ENCODE peak calls at places on chromosomes 7 and 10, in eight cellular contexts. One of them, this sample, is unnamed.

GRCh38 chr10:17527530-17528146 is 73.2 kb upstream of the ST8SIA6 start:
- DNase-seq in HepG2: no peak
- DNase-seq in transverse colon: no peak
- DNase-seq in A549: peak
- DNase-seq in uterus: no peak
- DNase-seq in thyroid gland: no peak
- DNase-seq in sigmoid colon: no peak
- DNase-seq in spleen: no peak
- DNase-seq in this sample: no peak

GRCh38 chr7:50782376-50783208 is at the start of gene GRB10:
- DNase-seq in HepG2: no peak
- DNase-seq in transverse colon: no peak
- DNase-seq in A549: no peak
- DNase-seq in uterus: peak
- DNase-seq in thyroid gland: peak
- DNase-seq in sigmoid colon: peak
- DNase-seq in spleen: no peak
- DNase-seq in this sample: peak

GRCh38 chr10:102334106-102334505 is 61.4 kb upstream of the NFKB2 start:
- DNase-seq in HepG2: no peak
- DNase-seq in transverse colon: no peak
- DNase-seq in A549: no peak
- DNase-seq in uterus: no peak
- DNase-seq in thyroid gland: peak
- DNase-seq in sigmoid colon: no peak
- DNase-seq in spleen: no peak
- DNase-seq in this sample: no peak

GRCh38 chr10:132570771-132571564 is 33.4 kb downstream of the INPP5A start:
- DNase-seq in HepG2: no peak
- DNase-seq in transverse colon: peak
- DNase-seq in A549: no peak
- DNase-seq in uterus: no peak
- DNase-seq in thyroid gland: peak
- DNase-seq in sigmoid colon: no peak
- DNase-seq in spleen: peak
- DNase-seq in this sample: no peak

GRCh38 chr10:26969145-26969926 is 108.6 kb upstream of the ABI1 start:
- DNase-seq in HepG2: no peak
- DNase-seq in transverse colon: no peak
- DNase-seq in A549: no peak
- DNase-seq in uterus: no peak
- DNase-seq in thyroid gland: no peak
- DNase-seq in sigmoid colon: no peak
- DNase-seq in spleen: no peak
- DNase-seq in this sample: no peak

GRCh38 chr7:49166441-49166840 is 242.1 kb downstream of the CDC14C start:
- DNase-seq in HepG2: no peak
- DNase-seq in transverse colon: no peak
- DNase-seq in A549: no peak
- DNase-seq in uterus: no peak
- DNase-seq in thyroid gland: no peak
- DNase-seq in sigmoid colon: no peak
- DNase-seq in spleen: no peak
- DNase-seq in this sample: no peak

GRCh38 chr7:107628461-107629064 is 32.1 kb upstream of the SLC26A4 start:
- DNase-seq in HepG2: no peak
- DNase-seq in transverse colon: no peak
- DNase-seq in A549: no peak
- DNase-seq in uterus: no peak
- DNase-seq in thyroid gland: no peak
- DNase-seq in sigmoid colon: no peak
- DNase-seq in spleen: peak
- DNase-seq in this sample: no peak

GRCh38 chr10:91077549-91078017 is 142.9 kb upstream of the PCGF5 start:
- DNase-seq in HepG2: no peak
- DNase-seq in transverse colon: peak
- DNase-seq in A549: no peak
- DNase-seq in uterus: peak
- DNase-seq in thyroid gland: peak
- DNase-seq in sigmoid colon: no peak
- DNase-seq in spleen: peak
- DNase-seq in this sample: no peak

GRCh38 chr10:3781458-3782098 is 3.4 kb downstream of the KLF6 start:
- DNase-seq in HepG2: no peak
- DNase-seq in transverse colon: peak
- DNase-seq in A549: no peak
- DNase-seq in uterus: no peak
- DNase-seq in thyroid gland: no peak
- DNase-seq in sigmoid colon: peak
- DNase-seq in spleen: peak
- DNase-seq in this sample: no peak

GRCh38 chr10:3780766-3781457 is 4.1 kb downstream of the KLF6 start:
- DNase-seq in HepG2: no peak
- DNase-seq in transverse colon: no peak
- DNase-seq in A549: no peak
- DNase-seq in uterus: no peak
- DNase-seq in thyroid gland: no peak
- DNase-seq in sigmoid colon: peak
- DNase-seq in spleen: peak
- DNase-seq in this sample: no peak

GRCh38 chr10:3778708-3779108 is 6.3 kb downstream of the KLF6 start:
- DNase-seq in HepG2: no peak
- DNase-seq in transverse colon: no peak
- DNase-seq in A549: no peak
- DNase-seq in uterus: no peak
- DNase-seq in thyroid gland: no peak
- DNase-seq in sigmoid colon: no peak
- DNase-seq in spleen: no peak
- DNase-seq in this sample: no peak

GRCh38 chr10:3779146-3779707 is 5.8 kb downstream of the KLF6 start:
- DNase-seq in HepG2: no peak
- DNase-seq in transverse colon: peak
- DNase-seq in A549: no peak
- DNase-seq in uterus: no peak
- DNase-seq in thyroid gland: no peak
- DNase-seq in sigmoid colon: no peak
- DNase-seq in spleen: peak
- DNase-seq in this sample: no peak

DNA sequence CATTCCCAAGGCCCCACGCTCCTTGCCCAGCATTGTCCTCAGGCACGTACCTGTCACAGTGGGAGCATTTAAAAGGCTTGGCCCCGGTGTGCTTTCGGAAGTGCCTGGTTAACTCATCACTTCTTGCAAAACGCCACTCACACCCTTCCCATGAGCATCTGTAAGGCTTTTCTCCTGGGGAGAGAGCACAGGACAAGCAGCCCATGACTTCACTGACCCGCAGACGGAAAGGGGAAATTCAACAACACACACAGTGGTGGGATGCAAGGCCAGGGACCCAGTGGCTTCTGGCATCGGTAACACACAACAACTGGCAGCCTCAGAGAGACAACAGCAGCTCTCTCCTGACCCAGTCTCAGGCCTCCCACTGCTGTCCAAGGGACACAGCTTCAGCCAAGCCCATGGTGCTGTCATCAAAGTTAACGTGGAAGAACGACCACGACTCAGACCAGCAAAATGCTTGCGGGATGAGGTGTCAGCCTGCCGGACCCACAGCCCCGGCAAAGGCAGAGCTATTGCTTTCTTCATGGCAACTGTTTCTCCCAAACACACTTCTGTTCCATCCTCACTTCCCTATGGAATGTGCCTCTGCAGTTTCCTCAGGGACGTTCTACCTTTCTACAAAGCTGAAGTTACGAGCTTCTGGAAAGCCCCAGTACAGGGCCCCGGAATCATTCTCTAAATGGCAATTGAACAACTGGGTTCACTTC is 4.8 kb downstream of the KLF6 start:
- DNase-seq in HepG2: no peak
- DNase-seq in transverse colon: no peak
- DNase-seq in A549: no peak
- DNase-seq in uterus: no peak
- DNase-seq in thyroid gland: no peak
- DNase-seq in sigmoid colon: no peak
- DNase-seq in spleen: peak
- DNase-seq in this sample: no peak
- TF ChIP-seq POLR2A in HepG2: no peak
- TF ChIP-seq POLR2A in transverse colon: peak
- TF ChIP-seq POLR2A in A549: no peak
- TF ChIP-seq POLR2A in uterus: no peak
- TF ChIP-seq POLR2A in thyroid gland: no peak
- TF ChIP-seq POLR2A in sigmoid colon: no peak
- TF ChIP-seq POLR2A in spleen: no peak
- TF ChIP-seq POLR2A in this sample: no peak

GRCh38 chr10:88660593-88660884 is 3.7 kb upstream of the LIPF start:
- DNase-seq in HepG2: no peak
- DNase-seq in transverse colon: no peak
- DNase-seq in A549: no peak
- DNase-seq in uterus: no peak
- DNase-seq in thyroid gland: no peak
- DNase-seq in sigmoid colon: no peak
- DNase-seq in spleen: no peak
- DNase-seq in this sample: no peak
- TF ChIP-seq POLR2A in HepG2: no peak
- TF ChIP-seq POLR2A in transverse colon: no peak
- TF ChIP-seq POLR2A in A549: no peak
- TF ChIP-seq POLR2A in uterus: no peak
- TF ChIP-seq POLR2A in thyroid gland: no peak
- TF ChIP-seq POLR2A in sigmoid colon: no peak
- TF ChIP-seq POLR2A in spleen: no peak
- TF ChIP-seq POLR2A in this sample: no peak

GRCh38 chr10:101041252-101041761 is 10.3 kb downstream of the SFXN3 start:
- DNase-seq in HepG2: peak
- DNase-seq in transverse colon: peak
- DNase-seq in A549: peak
- DNase-seq in uterus: peak
- DNase-seq in thyroid gland: peak
- DNase-seq in sigmoid colon: peak
- DNase-seq in spleen: peak
- DNase-seq in this sample: peak

GRCh38 chr10:101044117-101044516 is 13.1 kb downstream of the SFXN3 start:
- DNase-seq in HepG2: peak
- DNase-seq in transverse colon: no peak
- DNase-seq in A549: no peak
- DNase-seq in uterus: no peak
- DNase-seq in thyroid gland: no peak
- DNase-seq in sigmoid colon: no peak
- DNase-seq in spleen: no peak
- DNase-seq in this sample: no peak

GRCh38 chr10:101042118-101042517 is 11.1 kb downstream of the SFXN3 start:
- DNase-seq in HepG2: no peak
- DNase-seq in transverse colon: no peak
- DNase-seq in A549: no peak
- DNase-seq in uterus: no peak
- DNase-seq in thyroid gland: no peak
- DNase-seq in sigmoid colon: no peak
- DNase-seq in spleen: no peak
- DNase-seq in this sample: no peak

GRCh38 chr10:101043356-101043707 is 12.3 kb downstream of the SFXN3 start:
- DNase-seq in HepG2: no peak
- DNase-seq in transverse colon: no peak
- DNase-seq in A549: no peak
- DNase-seq in uterus: no peak
- DNase-seq in thyroid gland: no peak
- DNase-seq in sigmoid colon: no peak
- DNase-seq in spleen: no peak
- DNase-seq in this sample: no peak

DNA sequence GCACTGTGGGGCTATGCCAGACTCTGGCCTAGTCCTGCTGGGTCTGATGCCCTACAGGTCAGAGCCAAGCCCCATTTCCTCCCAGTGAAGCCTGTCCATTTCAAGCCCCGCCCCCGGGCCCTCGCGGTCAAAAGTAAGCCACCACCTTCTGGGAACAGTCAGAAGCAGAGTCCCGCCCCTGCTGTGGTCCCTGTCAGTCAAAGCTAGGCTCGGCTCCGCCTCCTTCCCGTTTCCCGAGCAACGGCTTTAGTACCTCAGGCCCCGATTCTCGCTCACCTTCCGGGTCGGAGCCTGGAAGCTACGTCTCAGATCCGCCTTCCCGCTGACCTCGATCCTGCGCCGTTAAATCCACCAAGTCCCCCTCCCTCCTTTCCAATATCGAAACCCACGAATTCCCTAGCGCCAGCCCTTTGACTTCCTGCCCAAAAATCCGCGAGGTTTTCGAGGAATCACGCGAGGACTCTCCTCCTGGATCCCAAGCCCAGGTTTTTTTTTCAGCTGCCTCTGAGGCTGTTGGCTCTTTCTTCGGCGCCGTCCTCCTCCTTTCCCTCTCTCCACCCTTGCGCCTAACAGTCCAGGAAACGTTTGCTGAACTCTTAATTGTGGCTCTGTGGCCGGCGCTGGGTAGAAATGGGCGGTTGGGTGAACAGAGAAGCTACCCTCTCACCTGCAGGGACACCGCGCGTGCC is 11.8 kb downstream of the SFXN3 start:
- DNase-seq in HepG2: peak
- DNase-seq in transverse colon: peak
- DNase-seq in A549: peak
- DNase-seq in uterus: peak
- DNase-seq in thyroid gland: peak
- DNase-seq in sigmoid colon: peak
- DNase-seq in spleen: peak
- DNase-seq in this sample: peak
- TF ChIP-seq POLR2A in HepG2: peak
- TF ChIP-seq POLR2A in transverse colon: peak
- TF ChIP-seq POLR2A in A549: peak
- TF ChIP-seq POLR2A in uterus: peak
- TF ChIP-seq POLR2A in thyroid gland: no peak
- TF ChIP-seq POLR2A in sigmoid colon: peak
- TF ChIP-seq POLR2A in spleen: no peak
- TF ChIP-seq POLR2A in this sample: no peak

DNA sequence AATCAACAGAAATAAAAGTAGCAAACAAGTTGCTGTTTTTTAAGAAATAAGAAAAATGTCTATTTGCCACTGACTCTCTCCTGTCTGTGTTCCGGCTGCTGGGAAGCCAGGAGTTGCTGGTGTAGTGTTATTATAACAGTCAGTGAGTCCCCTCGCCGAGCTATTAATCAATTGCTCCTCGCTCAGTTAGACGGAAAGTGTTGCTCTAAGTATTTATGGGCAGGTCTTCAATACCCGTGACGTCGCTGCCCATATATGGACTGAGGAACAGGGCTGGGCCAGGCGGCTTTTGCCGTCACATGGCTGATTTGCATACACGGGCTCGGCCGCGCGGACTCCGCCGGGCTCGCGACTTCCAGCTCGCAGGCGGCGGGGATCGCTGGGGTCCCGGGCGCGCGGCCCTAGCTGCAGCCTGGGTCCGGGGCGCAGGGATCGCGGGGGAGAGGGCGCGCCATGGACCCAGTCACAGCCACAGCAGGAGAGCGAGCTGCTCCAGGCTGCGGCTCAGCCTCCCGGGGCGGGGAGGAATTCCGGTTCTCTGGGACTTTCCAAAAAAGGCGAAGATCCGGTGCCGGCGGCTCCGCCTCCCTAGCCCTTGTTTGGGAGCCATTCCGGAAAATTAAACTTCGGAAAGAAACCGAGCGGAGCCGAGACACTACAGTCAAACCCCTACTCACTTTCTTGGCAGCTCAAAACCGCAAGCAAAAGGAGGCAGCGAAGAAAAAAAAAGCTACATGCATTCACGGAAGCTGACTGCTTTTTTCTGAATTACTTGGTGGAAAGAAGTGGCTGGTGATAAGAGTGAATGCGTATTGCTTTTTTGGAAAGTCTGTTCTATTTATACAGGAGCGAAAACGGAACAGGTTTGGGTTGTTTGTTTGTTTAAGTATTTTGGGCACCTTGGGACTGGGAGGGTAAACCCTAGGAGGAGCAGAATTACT is at the start of gene EGR2:
- DNase-seq in HepG2: peak
- DNase-seq in transverse colon: peak
- DNase-seq in A549: peak
- DNase-seq in uterus: peak
- DNase-seq in thyroid gland: peak
- DNase-seq in sigmoid colon: peak
- DNase-seq in spleen: peak
- DNase-seq in this sample: peak
- TF ChIP-seq POLR2A in HepG2: no peak
- TF ChIP-seq POLR2A in transverse colon: no peak
- TF ChIP-seq POLR2A in A549: no peak
- TF ChIP-seq POLR2A in uterus: no peak
- TF ChIP-seq POLR2A in thyroid gland: no peak
- TF ChIP-seq POLR2A in sigmoid colon: no peak
- TF ChIP-seq POLR2A in spleen: no peak
- TF ChIP-seq POLR2A in this sample: no peak